ENCODE peak calls at places on chromosome 15, in five cellular contexts. K, Q, G, M and J are unnamed samples. For H3K4me1, the result is how much of the 10 kb centered on the place peaks cover.

GRCh38 chr15:32802296-32802936 is 84.6 kb downstream of the GREM1 start:
- DNase-seq in K (no peak), Q (no peak), G (no peak), M (no peak), J (no peak)

GRCh38 chr15:41020829-41021228 is 67.6 kb downstream of the CHAC1 start:
- DNase-seq in Q (no peak), M (no peak), G (no peak), K (no peak), J (no peak)

GRCh38 chr15:99073008-99073714 is 31.7 kb upstream of the SYNM start:
- DNase-seq in Q (no peak), G (no peak), K (no peak), M (no peak), J (no peak)

GRCh38 chr15:42511010-42511396 is 15.6 kb downstream of the SNAP23 start:
- DNase-seq in M (no peak), Q (no peak), G (no peak), K (no peak), J (no peak)

GRCh38 chr15:69129026-69129385 is 31.4 kb upstream of the GLCE start:
- DNase-seq in M (no peak), Q (no peak), G (no peak), K (no peak), J (no peak)

GRCh38 chr15:50262533-50262932 is 3.0 kb downstream of the HDC start:
- DNase-seq in Q (no peak), G (no peak), M (no peak), K (no peak), J (no peak)

GRCh38 chr15:61063875-61064320 is 165.2 kb downstream of the RORA start:
- DNase-seq in M (no peak), K (no peak), Q (no peak), G (no peak), J (no peak)

GRCh38 chr15:73628976-73629854 is 4.0 kb downstream of the NPTN start:
- DNase-seq in K (no peak), M (no peak), G (no peak), Q (no peak), J (no peak)

GRCh38 chr15:76337739-76338554 is 1.4 kb downstream of the ISL2 start:
- DNase-seq in M (no peak), K (no peak), G (no peak), Q (no peak), J (no peak)

GRCh38 chr15:67405208-67406191 is 115.4 kb upstream of the C15orf61 start:
- DNase-seq in K (no peak), Q (peak), G (no peak), M (peak), J (no peak)

GRCh38 chr15:78618064-78618463 is 2.7 kb downstream of the CHRNA3 start:
- DNase-seq in Q (no peak), M (no peak), G (peak), K (no peak), J (no peak)

GRCh38 chr15:48447058-48447457 is 115.8 kb downstream of the DUT start:
- DNase-seq in Q (no peak), G (no peak), K (no peak), M (no peak), J (no peak)

GRCh38 chr15:89051875-89052274 is 36.4 kb upstream of the ABHD2 start:
- DNase-seq in K (no peak), M (no peak), Q (no peak), G (no peak), J (no peak)

GRCh38 chr15:25900901-25901300 is 37.8 kb upstream of the ATP10A start:
- DNase-seq in G (no peak), K (no peak), M (peak), Q (no peak), J (no peak)

GRCh38 chr15:34366271-34367043 is 539 bp downstream of the LPCAT4 start:
- DNase-seq in M (peak), G (peak), Q (peak), K (peak), J (peak)

GRCh38 chr15:78203346-78204225 is 30.8 kb downstream of the ACSBG1 start:
- DNase-seq in Q (peak), K (peak), M (no peak), G (peak), J (no peak)

GRCh38 chr15:58179741-58180381 is 41.7 kb downstream of the AQP9 start:
- DNase-seq in M (no peak), G (no peak), K (no peak), Q (no peak), J (no peak)

GRCh38 chr15:26212109-26212508 is 349.0 kb upstream of the ATP10A start:
- DNase-seq in G (no peak), Q (no peak), K (no peak), M (no peak), J (no peak)

GRCh38 chr15:96264801-96265515 is 65.5 kb upstream of the NR2F2 start:
- DNase-seq in M (peak), K (no peak), Q (no peak), G (no peak), J (no peak)

GRCh38 chr15:51775967-51776816 is 24.8 kb downstream of the TMOD2 start:
- DNase-seq in M (peak), G (peak), Q (peak), K (peak), J (no peak)

GRCh38 chr15:53266176-53266575 is 476.0 kb upstream of the ONECUT1 start:
- DNase-seq in K (no peak), M (no peak), Q (no peak), G (no peak), J (no peak)

GRCh38 chr15:56767315-56767714 is 34.0 kb upstream of the ZNF280D start:
- DNase-seq in M (no peak), G (no peak), Q (no peak), K (no peak), J (no peak)

GRCh38 chr15:79874242-79874641 is 22.6 kb downstream of the MTHFS start:
- DNase-seq in M (no peak), Q (no peak), G (no peak), K (no peak), J (no peak)

GRCh38 chr15:79878078-79878705 is 18.6 kb downstream of the MTHFS start:
- DNase-seq in G (no peak), K (no peak), M (peak), Q (no peak), J (no peak)

GRCh38 chr15:79875213-79875612 is 21.6 kb downstream of the MTHFS start:
- DNase-seq in K (no peak), Q (no peak), M (no peak), G (no peak), J (no peak)

GRCh38 chr15:79872358-79873017 is 24.3 kb downstream of the MTHFS start:
- DNase-seq in K (no peak), Q (no peak), M (peak), G (no peak), J (no peak)
- H3K27ac ChIP-seq in K (no peak), Q (no peak), M (no peak), G (no peak), J (no peak)

GRCh38 chr15:63122002-63122893 is 587 bp downstream of the LACTB start:
- DNase-seq in M (peak), K (peak), Q (peak), G (peak), J (peak)
- TF ChIP-seq POLR2A in M (no peak), K (no peak), Q (peak), G (no peak), J (no peak)

GRCh38 chr15:39789736-39790135 is 7.1 kb upstream of the FSIP1 start:
- DNase-seq in Q (no peak), M (no peak), G (no peak), K (no peak), J (no peak)

GRCh38 chr15:39793923-39794322 is 11.3 kb upstream of the FSIP1 start:
- DNase-seq in K (no peak), M (no peak), G (no peak), Q (no peak), J (no peak)

GRCh38 chr15:39794970-39795369 is 12.3 kb upstream of the FSIP1 start:
- DNase-seq in K (no peak), G (no peak), Q (no peak), M (no peak), J (no peak)

GRCh38 chr15:39792954-39793353 is 10.3 kb upstream of the FSIP1 start:
- DNase-seq in Q (no peak), M (no peak), G (no peak), K (no peak), J (no peak)

DNA sequence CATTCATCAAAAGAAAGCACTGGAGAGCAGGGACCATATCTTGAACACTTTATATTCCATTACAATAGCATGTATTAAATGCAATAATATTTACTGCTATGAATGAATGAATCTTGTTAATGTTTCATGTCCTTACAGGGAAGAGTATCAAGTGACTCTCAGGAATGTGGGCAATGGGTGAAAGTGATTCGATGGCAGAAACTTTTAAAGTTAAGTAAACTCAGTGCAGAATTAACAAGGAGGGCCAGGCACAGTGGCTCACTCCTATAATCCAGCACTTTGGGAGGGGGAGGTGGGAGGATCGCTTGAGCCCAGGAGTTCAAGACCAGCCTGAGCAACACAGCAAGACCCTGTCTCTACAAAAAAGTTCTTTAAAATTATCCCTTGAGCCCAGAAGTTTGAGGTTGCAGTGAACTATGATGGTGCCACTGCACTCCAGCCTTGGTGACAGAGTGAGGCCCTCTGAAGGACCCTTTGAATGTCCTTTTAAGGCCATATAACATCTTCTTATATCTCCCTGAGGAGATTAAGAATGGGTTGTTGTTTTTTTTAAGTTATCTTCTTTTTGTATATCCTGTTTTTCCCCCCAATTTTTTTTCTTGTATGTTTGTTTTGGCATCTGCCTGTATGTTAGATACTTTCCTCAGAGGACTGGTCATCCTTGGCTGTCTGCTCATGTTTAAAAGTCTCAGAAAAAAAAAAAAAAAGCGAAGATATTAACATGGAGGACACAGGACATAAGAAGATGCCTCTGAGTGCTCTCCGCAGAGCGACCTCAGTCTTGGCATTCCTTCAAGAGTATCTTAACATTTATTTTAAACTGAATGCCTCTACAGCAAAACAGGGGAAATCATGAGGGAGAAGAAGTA is 9.6 kb upstream of the FSIP1 start:
- DNase-seq in Q (no peak), M (no peak), K (no peak), G (no peak), J (no peak)
- H3K4me1 ChIP-seq in Q (under half), M (under half), K (under half), G (under half), J (under half)

GRCh38 chr15:83115831-83116565 is 8.6 kb downstream of the TM6SF1 start:
- DNase-seq in M (no peak), Q (no peak), G (no peak), K (no peak), J (no peak)
- H3K27ac ChIP-seq in M (no peak), Q (no peak), G (no peak), K (no peak), J (no peak)

GRCh38 chr15:65578904-65579728 is 31.8 kb downstream of the INTS14 start:
- DNase-seq in M (no peak), Q (no peak), G (no peak), K (no peak), J (no peak)
- TF ChIP-seq POLR2A in M (no peak), Q (no peak), G (no peak), K (no peak), J (no peak)